ENCODE peak calls at places on chromosomes 6 and 20, in six cellular contexts. One of them, this sample, is unnamed.

GRCh38 chr6:145539831-145540230 is 195.5 kb downstream of the EPM2A start:
- DNase-seq in MM.1S: no peak
- DNase-seq in fibroblast of lung: peak
- DNase-seq in IMR-90: peak
- DNase-seq in NT2/D1: no peak
- DNase-seq in astrocyte: peak
- DNase-seq in this sample: no peak

GRCh38 chr6:75504902-75505233 is 11.3 kb upstream of the FILIP1 start:
- DNase-seq in fibroblast of lung: peak
- DNase-seq in NT2/D1: no peak
- DNase-seq in MM.1S: no peak
- DNase-seq in IMR-90: no peak
- DNase-seq in astrocyte: no peak
- DNase-seq in this sample: no peak

GRCh38 chr6:90384720-90385119 is 88.1 kb upstream of the BACH2 start:
- DNase-seq in IMR-90: no peak
- DNase-seq in astrocyte: no peak
- DNase-seq in fibroblast of lung: no peak
- DNase-seq in NT2/D1: no peak
- DNase-seq in MM.1S: no peak
- DNase-seq in this sample: no peak

GRCh38 chr6:13559251-13559650 is 15.2 kb upstream of the SIRT5 start:
- DNase-seq in astrocyte: no peak
- DNase-seq in NT2/D1: no peak
- DNase-seq in MM.1S: no peak
- DNase-seq in IMR-90: no peak
- DNase-seq in fibroblast of lung: no peak
- DNase-seq in this sample: no peak

GRCh38 chr6:135323202-135323668 is 142.1 kb downstream of the MYB start:
- DNase-seq in MM.1S: peak
- DNase-seq in IMR-90: no peak
- DNase-seq in astrocyte: peak
- DNase-seq in NT2/D1: no peak
- DNase-seq in fibroblast of lung: no peak
- DNase-seq in this sample: no peak

GRCh38 chr6:113352029-113352801 is 504.9 kb upstream of the MARCKS start:
- DNase-seq in astrocyte: peak
- DNase-seq in IMR-90: peak
- DNase-seq in fibroblast of lung: peak
- DNase-seq in MM.1S: no peak
- DNase-seq in NT2/D1: no peak
- DNase-seq in this sample: no peak

GRCh38 chr20:58701431-58702160 is 9.0 kb downstream of the NPEPL1 start:
- DNase-seq in fibroblast of lung: no peak
- DNase-seq in IMR-90: no peak
- DNase-seq in NT2/D1: no peak
- DNase-seq in MM.1S: no peak
- DNase-seq in astrocyte: no peak
- DNase-seq in this sample: no peak

GRCh38 chr6:142885182-142885867 is 59.7 kb downstream of the HIVEP2 start:
- DNase-seq in fibroblast of lung: peak
- DNase-seq in NT2/D1: peak
- DNase-seq in IMR-90: peak
- DNase-seq in astrocyte: peak
- DNase-seq in MM.1S: peak
- DNase-seq in this sample: no peak

GRCh38 chr6:89944181-89944755 is 50.0 kb downstream of the GJA10 start:
- DNase-seq in NT2/D1: no peak
- DNase-seq in fibroblast of lung: peak
- DNase-seq in MM.1S: no peak
- DNase-seq in astrocyte: peak
- DNase-seq in IMR-90: peak
- DNase-seq in this sample: no peak

GRCh38 chr6:118202517-118202916 is 295.5 kb downstream of the SLC35F1 start:
- DNase-seq in IMR-90: no peak
- DNase-seq in MM.1S: no peak
- DNase-seq in astrocyte: no peak
- DNase-seq in fibroblast of lung: no peak
- DNase-seq in NT2/D1: no peak
- DNase-seq in this sample: no peak
- H3K4me3 ChIP-seq in IMR-90: no peak
- H3K4me3 ChIP-seq in MM.1S: no peak
- H3K4me3 ChIP-seq in astrocyte: no peak
- H3K4me3 ChIP-seq in fibroblast of lung: no peak
- H3K4me3 ChIP-seq in NT2/D1: no peak
- H3K4me3 ChIP-seq in this sample: no peak

GRCh38 chr6:36971926-36972673 is 13.9 kb downstream of the MTCH1 start:
- DNase-seq in fibroblast of lung: no peak
- DNase-seq in astrocyte: no peak
- DNase-seq in IMR-90: no peak
- DNase-seq in NT2/D1: no peak
- DNase-seq in MM.1S: no peak
- DNase-seq in this sample: no peak
- H3K9ac ChIP-seq in fibroblast of lung: no peak
- H3K9ac ChIP-seq in astrocyte: no peak
- H3K9ac ChIP-seq in IMR-90: no peak
- H3K9ac ChIP-seq in NT2/D1: no peak
- H3K9ac ChIP-seq in MM.1S: no peak
- H3K9ac ChIP-seq in this sample: no peak

DNA sequence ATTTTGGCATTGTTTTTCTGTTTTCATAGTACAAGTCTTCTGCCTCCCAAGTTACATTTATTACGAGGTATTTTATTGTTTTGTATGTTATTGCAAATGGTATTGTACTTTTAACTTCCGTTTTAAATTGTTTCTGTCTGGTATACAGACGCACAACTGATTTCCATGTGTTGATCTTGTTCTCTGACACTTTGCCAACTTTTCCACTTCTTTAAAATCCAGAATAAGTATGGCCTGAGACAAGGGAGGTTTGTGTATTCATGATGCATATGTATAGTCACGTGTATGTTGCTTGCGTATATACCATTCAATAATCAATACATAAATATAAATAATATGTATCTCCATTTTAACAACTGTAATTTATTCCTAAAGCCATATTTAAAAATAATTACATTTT is 41.2 kb downstream of the THBS2 start:
- DNase-seq in IMR-90: no peak
- DNase-seq in NT2/D1: no peak
- DNase-seq in fibroblast of lung: peak
- DNase-seq in astrocyte: no peak
- DNase-seq in MM.1S: no peak
- DNase-seq in this sample: no peak
- H3K4me3 ChIP-seq in IMR-90: no peak
- H3K4me3 ChIP-seq in NT2/D1: no peak
- H3K4me3 ChIP-seq in fibroblast of lung: peak
- H3K4me3 ChIP-seq in astrocyte: peak
- H3K4me3 ChIP-seq in MM.1S: no peak
- H3K4me3 ChIP-seq in this sample: peak

DNA sequence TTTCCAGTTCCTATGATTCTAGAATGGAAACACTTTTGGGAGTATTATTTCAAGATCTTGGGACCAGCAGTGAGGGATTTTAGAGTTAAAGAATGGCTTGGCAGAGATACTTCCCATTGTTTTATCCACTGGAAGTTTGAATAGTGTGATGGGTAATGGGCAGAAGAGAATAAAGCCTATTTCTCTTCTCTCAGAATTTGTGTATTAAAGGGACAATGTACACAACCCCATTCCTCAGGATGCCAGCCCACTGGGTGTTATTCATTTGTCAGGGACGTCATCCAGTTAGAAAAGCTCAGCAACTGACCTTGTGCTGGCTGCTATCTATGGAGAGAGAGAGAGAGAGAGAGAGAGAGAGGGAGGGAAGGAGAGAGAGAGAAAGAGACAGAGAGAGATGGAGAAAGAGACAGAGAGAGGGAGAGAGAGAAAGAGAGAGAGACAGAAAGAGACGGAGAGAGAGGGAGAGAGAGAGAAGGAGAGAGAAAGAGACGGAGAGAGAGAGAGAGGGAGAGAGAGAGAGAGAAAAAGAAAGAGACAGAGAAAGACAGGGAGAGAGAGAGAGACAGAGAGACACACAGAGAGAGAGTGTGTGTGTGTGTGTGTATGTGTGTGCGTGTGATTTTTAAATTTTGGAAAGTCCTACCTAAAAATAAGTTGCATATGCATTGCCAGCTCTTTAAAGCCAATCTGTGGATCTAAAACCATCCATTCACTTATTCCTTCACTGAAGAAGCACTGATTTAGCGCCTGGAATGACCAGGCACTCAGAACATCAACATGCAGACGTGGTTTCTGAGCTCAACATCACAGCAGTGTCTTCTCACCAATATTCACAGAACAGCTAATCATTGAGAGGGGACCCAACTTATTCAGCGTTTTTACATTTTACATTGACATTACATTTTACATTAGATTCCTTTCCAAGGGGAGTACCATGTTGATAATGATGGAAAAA is 388.8 kb downstream of the THBS2 start:
- DNase-seq in MM.1S: no peak
- DNase-seq in fibroblast of lung: no peak
- DNase-seq in astrocyte: no peak
- DNase-seq in NT2/D1: no peak
- DNase-seq in IMR-90: no peak
- DNase-seq in this sample: no peak
- H3K9ac ChIP-seq in MM.1S: no peak
- H3K9ac ChIP-seq in fibroblast of lung: no peak
- H3K9ac ChIP-seq in astrocyte: no peak
- H3K9ac ChIP-seq in NT2/D1: no peak
- H3K9ac ChIP-seq in IMR-90: no peak
- H3K9ac ChIP-seq in this sample: no peak

DNA sequence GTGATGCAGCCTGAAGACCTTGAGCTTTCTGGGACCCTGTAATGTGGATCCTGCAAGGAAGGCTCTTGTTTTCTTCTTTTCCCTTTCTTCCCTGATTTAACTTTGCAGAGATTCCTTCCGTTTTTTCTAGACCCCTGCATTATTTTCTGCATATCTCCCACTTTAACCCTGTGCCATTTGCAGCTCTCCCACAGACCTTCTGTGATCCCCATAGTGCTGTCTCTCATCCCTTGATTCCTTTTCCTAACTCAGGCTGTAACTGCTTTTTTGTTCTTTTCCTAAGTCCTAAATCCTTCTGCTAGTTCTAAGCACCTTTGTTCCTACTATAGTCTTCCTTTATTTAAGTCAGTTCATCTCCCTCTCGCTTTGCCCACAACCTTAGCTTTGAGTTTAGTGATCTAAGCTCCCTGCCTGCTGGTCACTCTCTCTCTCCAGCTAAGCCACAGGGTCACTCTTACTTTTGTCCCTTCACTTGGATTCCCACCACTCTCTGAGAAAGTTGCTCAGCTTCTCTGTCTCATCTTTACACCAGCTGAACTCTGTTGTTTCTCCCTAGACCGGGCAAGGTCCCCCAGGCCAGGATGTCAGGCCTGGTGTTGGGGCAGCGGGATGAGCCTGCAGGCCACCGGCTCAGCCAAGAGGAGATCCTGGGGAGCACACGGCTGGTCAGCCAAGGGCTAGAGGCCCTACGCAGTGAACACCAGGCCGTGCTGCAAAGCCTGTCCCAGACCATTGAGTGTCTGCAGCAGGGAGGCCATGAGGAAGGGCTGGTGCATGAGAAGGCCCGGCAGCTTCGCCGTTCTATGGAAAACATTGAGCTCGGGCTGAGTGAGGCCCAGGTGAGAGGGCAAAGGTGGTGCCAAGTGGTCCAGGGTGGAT is 1.6 kb downstream of the KLC4 start:
- DNase-seq in NT2/D1: no peak
- DNase-seq in astrocyte: no peak
- DNase-seq in MM.1S: no peak
- DNase-seq in fibroblast of lung: no peak
- DNase-seq in IMR-90: no peak
- DNase-seq in this sample: no peak
- H3K4me3 ChIP-seq in NT2/D1: no peak
- H3K4me3 ChIP-seq in astrocyte: no peak
- H3K4me3 ChIP-seq in MM.1S: no peak
- H3K4me3 ChIP-seq in fibroblast of lung: no peak
- H3K4me3 ChIP-seq in IMR-90: no peak
- H3K4me3 ChIP-seq in this sample: no peak